ENCODE peak calls at places on chromosome 22, in seven cellular contexts. One of them, this sample, is unnamed. For H3K4me1, the result is how much of the 10 kb centered on the place peaks cover.

GRCh38 chr22:36065775-36066544 is 37.3 kb upstream of the RBFOX2 start:
- DNase-seq in body of pancreas: peak
- DNase-seq in H1: peak
- DNase-seq in ovary: peak
- DNase-seq in mesenchymal stem cell: peak
- DNase-seq in Peyer's patch: peak
- DNase-seq in neural progenitor cell: peak
- DNase-seq in this sample: no peak

GRCh38 chr22:41447435-41448188 is 1.0 kb upstream of the TOB2 start:
- DNase-seq in mesenchymal stem cell: peak
- DNase-seq in ovary: peak
- DNase-seq in H1: no peak
- DNase-seq in Peyer's patch: peak
- DNase-seq in body of pancreas: peak
- DNase-seq in neural progenitor cell: peak
- DNase-seq in this sample: no peak

GRCh38 chr22:50298937-50299656 is 8.3 kb downstream of the PLXNB2 start:
- DNase-seq in H1: no peak
- DNase-seq in mesenchymal stem cell: peak
- DNase-seq in neural progenitor cell: peak
- DNase-seq in body of pancreas: no peak
- DNase-seq in Peyer's patch: no peak
- DNase-seq in ovary: no peak
- DNase-seq in this sample: no peak

GRCh38 chr22:37083914-37084313 is 25.6 kb downstream of the TMPRSS6 start:
- DNase-seq in H1: no peak
- DNase-seq in body of pancreas: no peak
- DNase-seq in neural progenitor cell: no peak
- DNase-seq in mesenchymal stem cell: no peak
- DNase-seq in Peyer's patch: no peak
- DNase-seq in ovary: no peak
- DNase-seq in this sample: no peak

GRCh38 chr22:40651563-40652501 is 15.3 kb upstream of the MRTFA start:
- DNase-seq in Peyer's patch: peak
- DNase-seq in mesenchymal stem cell: peak
- DNase-seq in H1: peak
- DNase-seq in body of pancreas: peak
- DNase-seq in neural progenitor cell: peak
- DNase-seq in ovary: peak
- DNase-seq in this sample: peak

GRCh38 chr22:38788417-38788816 is 5.5 kb downstream of the DNAL4 start:
- DNase-seq in neural progenitor cell: no peak
- DNase-seq in ovary: peak
- DNase-seq in H1: no peak
- DNase-seq in body of pancreas: peak
- DNase-seq in Peyer's patch: no peak
- DNase-seq in mesenchymal stem cell: peak
- DNase-seq in this sample: no peak

GRCh38 chr22:25232301-25232700 is 12.9 kb downstream of the CRYBB2 start:
- DNase-seq in neural progenitor cell: no peak
- DNase-seq in H1: no peak
- DNase-seq in Peyer's patch: no peak
- DNase-seq in mesenchymal stem cell: no peak
- DNase-seq in body of pancreas: no peak
- DNase-seq in ovary: no peak
- DNase-seq in this sample: no peak

GRCh38 chr22:38403806-38404205 is 51.2 kb downstream of the KCNJ4 start:
- DNase-seq in neural progenitor cell: no peak
- DNase-seq in H1: no peak
- DNase-seq in Peyer's patch: no peak
- DNase-seq in ovary: no peak
- DNase-seq in mesenchymal stem cell: no peak
- DNase-seq in body of pancreas: no peak
- DNase-seq in this sample: no peak

GRCh38 chr22:25362215-25362882 is 142.9 kb downstream of the CRYBB2 start:
- DNase-seq in neural progenitor cell: peak
- DNase-seq in H1: no peak
- DNase-seq in Peyer's patch: peak
- DNase-seq in ovary: peak
- DNase-seq in mesenchymal stem cell: peak
- DNase-seq in body of pancreas: peak
- DNase-seq in this sample: no peak

GRCh38 chr22:45485271-45485670 is 17.4 kb upstream of the FBLN1 start:
- DNase-seq in body of pancreas: no peak
- DNase-seq in Peyer's patch: no peak
- DNase-seq in neural progenitor cell: no peak
- DNase-seq in ovary: peak
- DNase-seq in H1: no peak
- DNase-seq in mesenchymal stem cell: peak
- DNase-seq in this sample: no peak

GRCh38 chr22:49702068-49702397 is 125.6 kb downstream of the BRD1 start:
- DNase-seq in neural progenitor cell: no peak
- DNase-seq in mesenchymal stem cell: no peak
- DNase-seq in H1: no peak
- DNase-seq in ovary: no peak
- DNase-seq in body of pancreas: no peak
- DNase-seq in Peyer's patch: no peak
- DNase-seq in this sample: no peak

GRCh38 chr22:42001127-42001526 is 2.5 kb downstream of the WBP2NL start:
- DNase-seq in mesenchymal stem cell: peak
- DNase-seq in body of pancreas: no peak
- DNase-seq in H1: no peak
- DNase-seq in ovary: no peak
- DNase-seq in neural progenitor cell: no peak
- DNase-seq in Peyer's patch: no peak
- DNase-seq in this sample: no peak

GRCh38 chr22:23697031-23697970 is 6.5 kb downstream of the RGL4 start:
- DNase-seq in Peyer's patch: no peak
- DNase-seq in neural progenitor cell: no peak
- DNase-seq in ovary: no peak
- DNase-seq in body of pancreas: no peak
- DNase-seq in mesenchymal stem cell: no peak
- DNase-seq in H1: no peak
- DNase-seq in this sample: no peak

GRCh38 chr22:26544489-26544888 is 32.2 kb upstream of the TFIP11 start:
- DNase-seq in H1: no peak
- DNase-seq in ovary: no peak
- DNase-seq in body of pancreas: no peak
- DNase-seq in Peyer's patch: no peak
- DNase-seq in neural progenitor cell: no peak
- DNase-seq in mesenchymal stem cell: no peak
- DNase-seq in this sample: no peak

GRCh38 chr22:41574847-41575381 is 14.1 kb downstream of the CSDC2 start:
- DNase-seq in ovary: peak
- DNase-seq in neural progenitor cell: no peak
- DNase-seq in Peyer's patch: no peak
- DNase-seq in body of pancreas: peak
- DNase-seq in H1: no peak
- DNase-seq in mesenchymal stem cell: no peak
- DNase-seq in this sample: no peak

GRCh38 chr22:36081023-36081431 is 52.4 kb upstream of the RBFOX2 start:
- DNase-seq in Peyer's patch: no peak
- DNase-seq in neural progenitor cell: no peak
- DNase-seq in body of pancreas: no peak
- DNase-seq in ovary: no peak
- DNase-seq in mesenchymal stem cell: peak
- DNase-seq in H1: no peak
- DNase-seq in this sample: no peak

GRCh38 chr22:45491841-45492240 is 10.8 kb upstream of the FBLN1 start:
- DNase-seq in mesenchymal stem cell: peak
- DNase-seq in neural progenitor cell: no peak
- DNase-seq in ovary: no peak
- DNase-seq in H1: no peak
- DNase-seq in body of pancreas: no peak
- DNase-seq in Peyer's patch: no peak
- DNase-seq in this sample: no peak

GRCh38 chr22:49263101-49263500 is 564.6 kb downstream of the BRD1 start:
- DNase-seq in H1: no peak
- DNase-seq in mesenchymal stem cell: no peak
- DNase-seq in body of pancreas: no peak
- DNase-seq in neural progenitor cell: no peak
- DNase-seq in Peyer's patch: no peak
- DNase-seq in ovary: no peak
- DNase-seq in this sample: no peak

GRCh38 chr22:31272522-31273446 is 19.5 kb downstream of the PIK3IP1 start:
- DNase-seq in mesenchymal stem cell: peak
- DNase-seq in body of pancreas: peak
- DNase-seq in neural progenitor cell: peak
- DNase-seq in Peyer's patch: peak
- DNase-seq in ovary: peak
- DNase-seq in H1: no peak
- DNase-seq in this sample: no peak

GRCh38 chr22:40030757-40031092 is 36.0 kb downstream of the FAM83F start:
- DNase-seq in mesenchymal stem cell: no peak
- DNase-seq in neural progenitor cell: peak
- DNase-seq in Peyer's patch: no peak
- DNase-seq in body of pancreas: no peak
- DNase-seq in H1: no peak
- DNase-seq in ovary: peak
- DNase-seq in this sample: no peak

GRCh38 chr22:38413085-38414008 is 41.7 kb downstream of the KCNJ4 start:
- DNase-seq in neural progenitor cell: no peak
- DNase-seq in ovary: no peak
- DNase-seq in Peyer's patch: no peak
- DNase-seq in body of pancreas: peak
- DNase-seq in mesenchymal stem cell: no peak
- DNase-seq in H1: no peak
- DNase-seq in this sample: no peak

GRCh38 chr22:48362736-48363404 is 1464.8 kb downstream of the BRD1 start:
- DNase-seq in ovary: no peak
- DNase-seq in H1: no peak
- DNase-seq in Peyer's patch: no peak
- DNase-seq in neural progenitor cell: no peak
- DNase-seq in mesenchymal stem cell: no peak
- DNase-seq in body of pancreas: no peak
- DNase-seq in this sample: no peak

GRCh38 chr22:43159484-43160178 is 8.3 kb downstream of the TSPO start:
- DNase-seq in mesenchymal stem cell: peak
- DNase-seq in Peyer's patch: no peak
- DNase-seq in H1: no peak
- DNase-seq in neural progenitor cell: peak
- DNase-seq in body of pancreas: peak
- DNase-seq in ovary: no peak
- DNase-seq in this sample: no peak
- H3K4me1 ChIP-seq in mesenchymal stem cell: under half
- H3K4me1 ChIP-seq in Peyer's patch: under half
- H3K4me1 ChIP-seq in H1: under half
- H3K4me1 ChIP-seq in neural progenitor cell: under half
- H3K4me1 ChIP-seq in body of pancreas: under half
- H3K4me1 ChIP-seq in ovary: under half
- H3K4me1 ChIP-seq in this sample: under half

DNA sequence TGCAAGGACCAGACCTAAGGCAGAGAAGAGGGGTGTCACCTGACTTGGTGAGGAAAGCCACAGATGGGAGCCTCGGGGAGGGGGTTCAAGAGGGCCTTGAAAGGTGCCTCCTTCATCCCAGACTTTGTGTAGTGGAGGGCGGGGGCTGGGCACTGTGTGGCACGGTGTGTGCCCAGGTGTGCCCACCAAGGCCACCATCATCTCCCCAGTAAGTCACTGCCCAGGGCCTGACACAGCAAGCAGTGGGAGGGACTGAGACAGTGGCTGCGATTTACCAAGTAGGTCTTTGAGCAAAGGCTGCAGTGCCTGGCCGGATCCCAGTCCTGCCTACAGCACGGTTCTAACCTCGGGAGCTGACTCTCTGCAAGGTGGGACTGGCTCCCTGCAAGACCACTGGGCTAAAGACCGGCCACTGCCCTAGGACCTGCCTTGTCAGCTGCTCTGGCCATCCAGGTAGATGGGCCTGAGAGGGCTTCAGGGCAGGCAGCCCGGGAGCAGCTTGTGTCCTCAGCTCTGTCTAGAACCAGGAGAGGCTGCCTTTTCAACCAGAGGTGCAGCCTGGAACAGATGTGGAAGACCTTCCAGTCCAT is 1.4 kb downstream of the OSM start:
- DNase-seq in ovary: no peak
- DNase-seq in Peyer's patch: no peak
- DNase-seq in H1: no peak
- DNase-seq in neural progenitor cell: no peak
- DNase-seq in body of pancreas: no peak
- DNase-seq in mesenchymal stem cell: no peak
- DNase-seq in this sample: no peak
- H3K27ac ChIP-seq in ovary: no peak
- H3K27ac ChIP-seq in Peyer's patch: peak
- H3K27ac ChIP-seq in H1: no peak
- H3K27ac ChIP-seq in neural progenitor cell: no peak
- H3K27ac ChIP-seq in body of pancreas: no peak
- H3K27ac ChIP-seq in mesenchymal stem cell: no peak
- H3K27ac ChIP-seq in this sample: peak

GRCh38 chr22:33648478-33648877 is 271.8 kb downstream of the LARGE1 start:
- DNase-seq in mesenchymal stem cell: no peak
- DNase-seq in H1: no peak
- DNase-seq in neural progenitor cell: no peak
- DNase-seq in ovary: no peak
- DNase-seq in Peyer's patch: no peak
- DNase-seq in body of pancreas: no peak
- DNase-seq in this sample: no peak
- H3K4me1 ChIP-seq in mesenchymal stem cell: under half
- H3K4me1 ChIP-seq in H1: under half
- H3K4me1 ChIP-seq in neural progenitor cell: under half
- H3K4me1 ChIP-seq in ovary: under half
- H3K4me1 ChIP-seq in Peyer's patch: under half
- H3K4me1 ChIP-seq in body of pancreas: under half
- H3K4me1 ChIP-seq in this sample: under half

GRCh38 chr22:19410941-19411689 is 20.4 kb downstream of the HIRA start:
- DNase-seq in neural progenitor cell: no peak
- DNase-seq in H1: no peak
- DNase-seq in ovary: no peak
- DNase-seq in mesenchymal stem cell: no peak
- DNase-seq in body of pancreas: no peak
- DNase-seq in Peyer's patch: no peak
- DNase-seq in this sample: no peak
- H3K27ac ChIP-seq in neural progenitor cell: no peak
- H3K27ac ChIP-seq in H1: no peak
- H3K27ac ChIP-seq in ovary: no peak
- H3K27ac ChIP-seq in mesenchymal stem cell: no peak
- H3K27ac ChIP-seq in body of pancreas: no peak
- H3K27ac ChIP-seq in Peyer's patch: no peak
- H3K27ac ChIP-seq in this sample: no peak

GRCh38 chr22:30181459-30182353 is 64.9 kb downstream of the LIF start:
- DNase-seq in body of pancreas: no peak
- DNase-seq in neural progenitor cell: no peak
- DNase-seq in H1: no peak
- DNase-seq in Peyer's patch: no peak
- DNase-seq in mesenchymal stem cell: no peak
- DNase-seq in ovary: no peak
- DNase-seq in this sample: no peak

GRCh38 chr22:30182365-30182764 is 64.2 kb downstream of the LIF start:
- DNase-seq in neural progenitor cell: no peak
- DNase-seq in body of pancreas: no peak
- DNase-seq in H1: no peak
- DNase-seq in mesenchymal stem cell: peak
- DNase-seq in ovary: no peak
- DNase-seq in Peyer's patch: no peak
- DNase-seq in this sample: no peak

GRCh38 chr22:30182833-30183232 is 63.7 kb downstream of the LIF start:
- DNase-seq in ovary: no peak
- DNase-seq in body of pancreas: no peak
- DNase-seq in Peyer's patch: no peak
- DNase-seq in mesenchymal stem cell: peak
- DNase-seq in H1: no peak
- DNase-seq in neural progenitor cell: no peak
- DNase-seq in this sample: no peak

GRCh38 chr22:30178180-30179126 is 68.1 kb downstream of the LIF start:
- DNase-seq in ovary: no peak
- DNase-seq in mesenchymal stem cell: no peak
- DNase-seq in Peyer's patch: no peak
- DNase-seq in body of pancreas: no peak
- DNase-seq in neural progenitor cell: peak
- DNase-seq in H1: no peak
- DNase-seq in this sample: no peak

GRCh38 chr22:30180616-30181015 is 65.9 kb downstream of the LIF start:
- DNase-seq in ovary: no peak
- DNase-seq in Peyer's patch: no peak
- DNase-seq in neural progenitor cell: no peak
- DNase-seq in H1: no peak
- DNase-seq in body of pancreas: no peak
- DNase-seq in mesenchymal stem cell: no peak
- DNase-seq in this sample: no peak
- H3K4me1 ChIP-seq in ovary: under half
- H3K4me1 ChIP-seq in Peyer's patch: under half
- H3K4me1 ChIP-seq in neural progenitor cell: under half
- H3K4me1 ChIP-seq in H1: under half
- H3K4me1 ChIP-seq in body of pancreas: under half
- H3K4me1 ChIP-seq in mesenchymal stem cell: under half
- H3K4me1 ChIP-seq in this sample: under half